ENCODE peak calls at places on chromosomes 7 and 10, in five cellular contexts. E is mucosa of descending colon, D is cardiac muscle cell, B is RWPE1, T is OCI-LY7. C is an unnamed sample.

GRCh38 chr7:150668977-150669376 is 16.5 kb upstream of the GIMAP2 start:
- DNase-seq in E (no peak), T (no peak), B (no peak), D (no peak), C (no peak)

GRCh38 chr10:13969118-13969791 is 361.5 kb downstream of the FRMD4A start:
- DNase-seq in E (no peak), T (no peak), D (no peak), B (peak; percentile 81), C (no peak)

GRCh38 chr7:55055479-55055878 is 36.7 kb downstream of the EGFR start:
- DNase-seq in E (no peak), T (no peak), D (no peak), B (no peak), C (peak; percentile 66)

GRCh38 chr7:122528879-122529481 is 169.9 kb downstream of the RNF133 start:
- DNase-seq in B (peak; percentile 3), E (no peak), D (peak; percentile 61), T (peak; percentile 40), C (peak; percentile 14)

GRCh38 chr7:141366098-141366621 is 185.1 kb upstream of the AGK start:
- DNase-seq in D (no peak), B (no peak), E (no peak), T (no peak), C (no peak)

GRCh38 chr10:132201111-132201989 is 14.6 kb downstream of the DPYSL4 start:
- DNase-seq in B (no peak), T (no peak), D (no peak), E (no peak), C (no peak)

GRCh38 chr10:48289652-48290238 is 15.2 kb upstream of the FRMPD2 start:
- DNase-seq in D (peak; percentile 85), T (peak; percentile 52), B (peak; percentile 34), E (peak; percentile 77), C (no peak)

GRCh38 chr7:131007439-131008330 is 273.7 kb upstream of the KLF14 start:
- DNase-seq in B (peak; percentile 50), T (peak; percentile 48), E (peak; percentile 88), D (peak; percentile 56), C (peak; percentile 65)

GRCh38 chr7:79789584-79790345 is 336.3 kb upstream of the MAGI2 start:
- DNase-seq in D (no peak), E (no peak), T (no peak), B (no peak), C (peak; percentile 45)

GRCh38 chr7:108246227-108246837 is 116.2 kb upstream of the LAMB4 start:
- DNase-seq in T (no peak), B (peak; percentile 59), E (no peak), D (peak; percentile 13), C (peak; percentile 99)

GRCh38 chr10:104351919-104352318 is 1.7 kb upstream of the CFAP58 start:
- DNase-seq in E (no peak), B (no peak), D (no peak), T (no peak), C (no peak)

GRCh38 chr10:101385866-101386658 is 32.1 kb downstream of the BTRC start:
- DNase-seq in B (no peak), D (peak; percentile 6), T (no peak), E (no peak), C (no peak)

GRCh38 chr10:12412671-12413368 is 63.5 kb downstream of the CAMK1D start:
- DNase-seq in T (no peak), D (no peak), E (no peak), B (no peak), C (no peak)

GRCh38 chr7:76515999-76516443 is 5.7 kb downstream of the UPK3B start:
- DNase-seq in T (peak; percentile 17), D (peak; percentile 46), B (peak; percentile 66), E (peak; percentile 66), C (peak; percentile 29)

GRCh38 chr7:3264693-3265339 is 36.2 kb upstream of the SDK1 start:
- DNase-seq in D (no peak), E (no peak), T (no peak), B (no peak), C (no peak)

GRCh38 chr10:132313865-132314264 is 6.1 kb upstream of the STK32C start:
- DNase-seq in E (no peak), D (no peak), T (no peak), B (no peak), C (no peak)

GRCh38 chr10:3978762-3979161 is 193.8 kb upstream of the KLF6 start:
- DNase-seq in T (no peak), E (peak; percentile 47), D (no peak), B (no peak), C (no peak)

GRCh38 chr7:137966636-137967142 is 35.2 kb downstream of the CREB3L2 start:
- DNase-seq in E (no peak), B (no peak), D (no peak), T (no peak), C (no peak)

GRCh38 chr7:28169166-28169713 is 11.4 kb downstream of the JAZF1 start:
- DNase-seq in D (no peak), E (no peak), T (no peak), B (no peak), C (peak; percentile 39)

GRCh38 chr7:27161721-27162547 is 3.4 kb downstream of the HOXA9 start:
- DNase-seq in E (no peak), D (no peak), B (no peak), T (no peak), C (no peak)

GRCh38 chr10:87505366-87506113 is 847 bp downstream of the MINPP1 start:
- DNase-seq in E (peak; percentile 64), D (peak; percentile 72), T (peak; percentile 65), B (peak; percentile 67), C (peak; percentile 26)

GRCh38 chr7:27863866-27864265 is 123.9 kb downstream of the TAX1BP1 start:
- DNase-seq in E (no peak), B (no peak), T (no peak), D (no peak), C (peak; percentile 90)

GRCh38 chr7:105315357-105315756 is 73.4 kb downstream of the SRPK2 start:
- DNase-seq in D (no peak), E (no peak), T (no peak), B (no peak), C (no peak)

GRCh38 chr7:43905209-43905946 is 1.0 kb downstream of the URGCP start:
- DNase-seq in B (peak; percentile 76), D (no peak), E (peak; percentile 68), T (no peak), C (no peak)

GRCh38 chr10:84329094-84329611 is 764 bp downstream of the CCSER2 start:
- DNase-seq in E (peak; percentile 45), B (no peak), D (peak; percentile 32), T (peak; percentile 72), C (peak; percentile 49)

GRCh38 chr7:65980478-65981250 is 1.3 kb downstream of the GUSB start:
- DNase-seq in E (peak; percentile 44), B (no peak), D (peak; percentile 4), T (peak; percentile 67), C (peak; percentile 9)

GRCh38 chr10:70145166-70145665 is 1.3 kb downstream of the TYSND1 start:
- DNase-seq in T (no peak), D (no peak), B (peak; percentile 31), E (no peak), C (no peak)

GRCh38 chr7:110043514-110043913 is 1047.4 kb upstream of the LRRN3 start:
- DNase-seq in B (no peak), D (no peak), T (no peak), E (no peak), C (no peak)

GRCh38 chr10:112446055-112446854 is 459 bp downstream of the ZDHHC6 start:
- DNase-seq in B (peak; percentile 26), E (peak; percentile 20), D (no peak), T (peak; percentile 8), C (peak; percentile 13)

GRCh38 chr10:78354101-78354500 is 320.4 kb downstream of the RPS24 start:
- DNase-seq in D (no peak), E (no peak), T (no peak), B (no peak), C (no peak)

GRCh38 chr7:1787241-1787640 is 117.2 kb downstream of the ELFN1 start:
- DNase-seq in T (no peak), B (no peak), D (no peak), E (no peak), C (no peak)

GRCh38 chr10:77431209-77431611 is 206.4 kb downstream of the KCNMA1 start:
- DNase-seq in E (no peak), D (no peak), T (no peak), B (no peak), C (no peak)

GRCh38 chr7:151091431-151091830 is 5.2 kb downstream of the AGAP3 start:
- DNase-seq in D (no peak), B (no peak), T (peak; percentile 42), E (peak; percentile 81), C (no peak)

GRCh38 chr10:79608505-79609375 is 2.0 kb upstream of the SFTPA1 start:
- DNase-seq in T (peak; percentile 79), B (peak; percentile 28), D (peak; percentile 60), E (peak; percentile 53), C (peak; percentile 0)

GRCh38 chr10:124010563-124011131 is 82.8 kb downstream of the CHST15 start:
- DNase-seq in T (no peak), B (peak; percentile 75), D (peak; percentile 51), E (no peak), C (no peak)

GRCh38 chr7:157901166-157901565 is 564.4 kb downstream of the DNAJB6 start:
- DNase-seq in B (no peak), T (no peak), D (no peak), E (no peak), C (no peak)
- TF ChIP-seq CTCF in B (no peak), T (no peak), D (no peak), E (no peak), C (no peak)

GRCh38 chr10:102537948-102538347 is 34.2 kb downstream of the SUFU start:
- DNase-seq in T (no peak), D (no peak), E (no peak), B (no peak), C (no peak)

GRCh38 chr10:102537367-102537766 is 33.6 kb downstream of the SUFU start:
- DNase-seq in D (no peak), E (no peak), B (no peak), T (no peak), C (no peak)

GRCh38 chr10:102538811-102539210 is 35.0 kb downstream of the SUFU start:
- DNase-seq in D (no peak), T (no peak), B (no peak), E (no peak), C (no peak)

GRCh38 chr10:102542800-102543418 is 39.1 kb downstream of the SUFU start:
- DNase-seq in D (no peak), T (no peak), E (no peak), B (no peak), C (peak; percentile 62)

DNA sequence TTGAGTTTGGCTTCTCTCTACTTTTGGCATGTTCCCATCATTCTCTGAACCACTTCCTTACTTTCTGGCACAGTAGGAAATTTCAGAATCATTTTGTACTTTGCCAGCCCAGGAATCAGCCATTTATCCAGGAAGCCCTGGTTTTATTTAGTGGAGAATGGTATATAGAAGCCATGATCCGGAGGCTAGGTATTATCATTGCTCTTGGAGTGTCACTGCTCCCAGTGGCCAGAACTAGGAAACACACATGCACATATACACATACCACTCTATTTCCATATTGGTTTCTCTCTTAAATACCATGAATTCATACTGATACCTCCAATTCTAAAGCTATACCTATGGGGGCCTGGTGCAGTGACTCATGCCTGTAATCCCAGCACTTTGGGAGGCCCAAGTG is 36.3 kb downstream of the SUFU start:
- DNase-seq in B (peak; percentile 24), D (no peak), E (no peak), T (peak; percentile 26), C (no peak)
- TF ChIP-seq CTCF in B (no peak), D (peak; percentile 35), E (no peak), T (peak; percentile 74), C (peak; percentile 47)

GRCh38 chr10:71259815-71260501 is 47.6 kb downstream of the UNC5B start:
- DNase-seq in E (peak; percentile 84), D (no peak), T (no peak), B (peak; percentile 49), C (no peak)
- TF ChIP-seq CTCF in E (no peak), D (no peak), T (no peak), B (no peak), C (no peak)

GRCh38 chr10:60042262-60042661 is 135.9 kb upstream of the CCDC6 start:
- DNase-seq in D (no peak), E (no peak), B (no peak), T (no peak), C (no peak)
- TF ChIP-seq CTCF in D (no peak), E (no peak), B (no peak), T (no peak), C (no peak)

C was measured in astrocyte.